ENCODE peak calls at places on chromosomes 2 and 18, in nine cellular contexts. J is GM06990, S is NCI-H82, R is NCI-H748 treated with DMSO at 0.1 percent for 48 hours, G is NCI-H1436, I is Calu3, U is NCI-H2171, M is neural crest cell, K is MCF 10A. E is an unnamed sample.

GRCh38 chr2:72149556-72150156 is 2.0 kb upstream of the CYP26B1 start:
- DNase-seq in I (no peak), J (no peak), M (no peak), G (no peak), S (peak; percentile 46), U (no peak), K (peak; percentile 21), R (no peak), E (no peak)

GRCh38 chr2:9231291-9232165 is 24.9 kb downstream of the ASAP2 start:
- DNase-seq in S (no peak), I (peak; percentile 72), J (no peak), U (no peak), K (peak; percentile 68), G (no peak), M (no peak), R (no peak), E (no peak)

GRCh38 chr2:156818221-156818620 is 382.0 kb downstream of the GPD2 start:
- DNase-seq in R (no peak), G (no peak), S (no peak), K (no peak), J (peak; percentile 9), M (no peak), I (no peak), U (no peak), E (no peak)

GRCh38 chr2:14557111-14557510 is 75.4 kb upstream of the LRATD1 start:
- DNase-seq in U (no peak), S (no peak), I (no peak), M (no peak), K (no peak), R (no peak), G (no peak), J (no peak), E (no peak)

GRCh38 chr2:11949732-11950503 is 203.5 kb downstream of the LPIN1 start:
- DNase-seq in M (no peak), K (no peak), I (no peak), J (no peak), S (no peak), U (no peak), R (no peak), G (no peak), E (peak; percentile 85)

GRCh38 chr2:207416111-207416510 is 113.7 kb upstream of the CREB1 start:
- DNase-seq in G (no peak), K (no peak), U (no peak), R (no peak), I (no peak), M (no peak), J (no peak), S (no peak), E (no peak)

GRCh38 chr2:207504513-207505171 is 25.1 kb upstream of the CREB1 start:
- DNase-seq in G (no peak), S (peak; percentile 81), U (no peak), M (peak; percentile 2), K (no peak), R (no peak), J (no peak), I (no peak), E (peak; percentile 81)

GRCh38 chr2:29212009-29212408 is 96.8 kb downstream of the CLIP4 start:
- DNase-seq in I (no peak), M (no peak), G (no peak), R (no peak), K (no peak), S (peak; percentile 27), J (no peak), U (no peak), E (no peak)

GRCh38 chr2:120791243-120791960 is 55.7 kb downstream of the GLI2 start:
- DNase-seq in U (no peak), M (no peak), J (no peak), R (no peak), G (no peak), S (no peak), I (no peak), K (no peak), E (no peak)

GRCh38 chr2:232320038-232320790 is 58.3 kb upstream of the ALPP start:
- DNase-seq in S (no peak), J (no peak), K (no peak), G (no peak), I (no peak), M (no peak), U (no peak), R (no peak), E (no peak)

GRCh38 chr2:111236027-111236426 is 115.3 kb downstream of the BCL2L11 start:
- DNase-seq in J (no peak), S (no peak), G (no peak), I (no peak), M (no peak), K (peak; percentile 84), R (no peak), U (no peak), E (no peak)

GRCh38 chr18:29874519-29875098 is 1167.9 kb downstream of the DSC3 start:
- DNase-seq in M (peak; percentile 23), I (peak; percentile 58), U (peak; percentile 1), K (peak; percentile 76), S (peak; percentile 57), G (peak; percentile 3), R (no peak), J (no peak), E (peak; percentile 44)

GRCh38 chr2:8525582-8526402 is 156.1 kb upstream of the ID2 start:
- DNase-seq in R (peak; percentile 100), S (peak; percentile 13), U (no peak), G (peak; percentile 44), J (peak; percentile 79), I (peak; percentile 93), K (peak; percentile 83), M (no peak), E (no peak)

GRCh38 chr18:21499997-21500396 is 100.5 kb downstream of the ESCO1 start:
- DNase-seq in K (no peak), M (no peak), U (no peak), R (no peak), J (no peak), I (no peak), S (no peak), G (no peak), E (no peak)

GRCh38 chr2:77458216-77458615 is 64.0 kb downstream of the LRRTM4 start:
- DNase-seq in R (no peak), M (no peak), U (no peak), S (no peak), K (no peak), I (no peak), J (no peak), G (no peak), E (no peak)

GRCh38 chr18:44229693-44230108 is 451.0 kb upstream of the SETBP1 start:
- DNase-seq in M (no peak), S (no peak), J (no peak), R (no peak), K (peak; percentile 61), G (no peak), U (no peak), I (no peak), E (peak; percentile 49)

GRCh38 chr2:216015722-216016464 is 2.5 kb upstream of the MREG start:
- DNase-seq in K (no peak), I (no peak), S (peak; percentile 99), U (peak; percentile 50), J (peak; percentile 62), G (no peak), R (no peak), M (no peak), E (peak; percentile 30)

GRCh38 chr2:182866095-182866460 is 359 bp downstream of the FRZB start:
- DNase-seq in G (no peak), U (no peak), I (no peak), J (no peak), R (peak; percentile 58), M (peak; percentile 30), K (no peak), S (no peak), E (no peak)

GRCh38 chr2:42602218-42602936 is 33.9 kb downstream of the MTA3 start:
- DNase-seq in G (peak; percentile 8), M (no peak), S (peak; percentile 45), U (peak; percentile 14), K (no peak), R (peak; percentile 28), I (no peak), J (peak; percentile 9), E (no peak)

GRCh38 chr2:210086930-210087329 is 84.3 kb downstream of the KANSL1L start:
- DNase-seq in S (no peak), M (no peak), J (no peak), R (no peak), I (no peak), K (no peak), U (no peak), G (no peak), E (no peak)

GRCh38 chr2:10109311-10109710 is 13.2 kb upstream of the RRM2 start:
- DNase-seq in R (no peak), J (no peak), I (no peak), S (no peak), M (no peak), K (no peak), G (no peak), U (no peak), E (no peak)

GRCh38 chr2:189409136-189409535 is 32.1 kb upstream of the WDR75 start:
- DNase-seq in S (peak; percentile 26), K (no peak), R (no peak), U (no peak), G (no peak), M (no peak), I (no peak), J (no peak), E (no peak)

GRCh38 chr2:164657129-164657528 is 35.8 kb upstream of the GRB14 start:
- DNase-seq in U (no peak), J (no peak), S (no peak), I (no peak), R (no peak), G (no peak), K (peak; percentile 52), M (no peak), E (peak; percentile 86)

GRCh38 chr2:24497685-24498084 is 6.6 kb downstream of the NCOA1 start:
- DNase-seq in R (no peak), M (no peak), G (no peak), J (no peak), K (no peak), S (no peak), I (no peak), U (no peak), E (no peak)

GRCh38 chr2:222479855-222480254 is 55.5 kb downstream of the SGPP2 start:
- DNase-seq in M (no peak), I (no peak), S (no peak), J (no peak), R (no peak), G (no peak), U (no peak), K (no peak), E (no peak)

GRCh38 chr2:14530506-14530905 is 102.0 kb upstream of the LRATD1 start:
- DNase-seq in G (no peak), U (no peak), S (no peak), R (no peak), I (no peak), K (no peak), M (no peak), J (no peak), E (no peak)

GRCh38 chr2:240932724-240933047 is 26.6 kb downstream of the CROCC2 start:
- DNase-seq in J (no peak), R (no peak), S (no peak), M (no peak), K (no peak), I (no peak), G (no peak), U (no peak), E (no peak)

GRCh38 chr2:5121677-5122076 is 570.5 kb upstream of the SOX11 start:
- DNase-seq in R (no peak), U (no peak), S (peak; percentile 23), J (no peak), G (no peak), M (peak; percentile 13), I (no peak), K (no peak), E (peak; percentile 38)

GRCh38 chr2:165277860-165278656 is 38.8 kb downstream of the SCN2A start:
- DNase-seq in M (no peak), S (peak; percentile 86), J (no peak), K (no peak), I (no peak), G (no peak), U (no peak), R (no peak), E (no peak)

GRCh38 chr2:18546586-18546985 is 13.9 kb downstream of the RDH14 start:
- DNase-seq in I (no peak), J (no peak), G (no peak), K (no peak), R (peak; percentile 90), M (no peak), U (peak; percentile 12), S (peak; percentile 98), E (no peak)

GRCh38 chr18:79546781-79547272 is 132.8 kb upstream of the CTDP1 start:
- DNase-seq in J (no peak), S (no peak), K (no peak), M (no peak), G (no peak), I (no peak), U (no peak), R (no peak), E (no peak)